ENCODE peak calls at places on chromosome 18, in seven cellular contexts. Y is posterior vena cava; Q is astrocyte of the spinal cord; A is NCI-H1436; P is HCT116; C is left cardiac atrium; M is activated CD8-positive, alpha-beta T cell treated with anti-CD3 and anti-CD28 coated beads for 36 hours. W is an unnamed sample.

GRCh38 chr18:13629841-13630747 is 96.3 kb downstream of the FAM210A start:
- DNase-seq in Y (no peak), Q (peak), A (peak), P (peak), C (peak), M (peak), W (peak)

GRCh38 chr18:32072321-32072720 is 19.4 kb upstream of the RNF138 start:
- DNase-seq in Y (no peak), Q (no peak), A (no peak), P (no peak), C (no peak), M (peak), W (peak)

GRCh38 chr18:61852496-61852895 is 40.3 kb downstream of the RNF152 start:
- DNase-seq in Y (no peak), Q (no peak), A (no peak), P (no peak), C (no peak), M (no peak), W (no peak)

GRCh38 chr18:22563098-22563707 is 145.5 kb upstream of the CTAGE1 start:
- DNase-seq in Y (no peak), Q (peak), A (peak), P (peak), C (no peak), M (peak), W (peak)

GRCh38 chr18:471701-472100 is 28.8 kb downstream of the COLEC12 start:
- DNase-seq in Y (no peak), Q (no peak), A (no peak), P (no peak), C (no peak), M (no peak), W (no peak)

GRCh38 chr18:80171190-80171872 is 62.3 kb downstream of the ADNP2 start:
- DNase-seq in Y (no peak), Q (peak), A (no peak), P (no peak), C (peak), M (peak), W (no peak)

GRCh38 chr18:48000701-48001100 is 70.2 kb upstream of the SMAD2 start:
- DNase-seq in Y (no peak), Q (no peak), A (no peak), P (no peak), C (no peak), M (no peak), W (peak)

GRCh38 chr18:59994357-59994756 is 94.6 kb downstream of the PMAIP1 start:
- DNase-seq in Y (no peak), Q (peak), A (no peak), P (peak), C (no peak), M (no peak), W (peak)

GRCh38 chr18:11721720-11722119 is 32.7 kb downstream of the GNAL start:
- DNase-seq in Y (no peak), Q (no peak), A (no peak), P (no peak), C (no peak), M (no peak), W (no peak)

GRCh38 chr18:74459877-74460276 is 2.8 kb upstream of the DIPK1C start:
- DNase-seq in Y (no peak), Q (no peak), A (no peak), P (no peak), C (no peak), M (no peak), W (no peak)

GRCh38 chr18:13318644-13319501 is 100.3 kb downstream of the LDLRAD4 start:
- DNase-seq in Y (no peak), Q (no peak), A (no peak), P (no peak), C (no peak), M (peak), W (no peak)